ENCODE peak calls at places on chromosomes 5 and 9, in nine cellular contexts. I, G, Z, Q, E, T, D, C and M are unnamed samples. For H3K36me3, the result is how much of the 10 kb centered on the place peaks cover.

GRCh38 chr9:127935765-127936221 is 1.9 kb downstream of the DPM2 start:
- DNase-seq in C (no peak), Z (no peak), G (peak), T (no peak), I (no peak), E (peak), D (no peak), Q (no peak), M (no peak)

GRCh38 chr5:95958308-95959014 is 3.2 kb downstream of the ELL2 start:
- DNase-seq in E (no peak), C (peak), G (peak), Z (peak), D (peak), T (no peak), Q (no peak), I (no peak), M (no peak)

GRCh38 chr5:83430130-83431010 is 41.2 kb upstream of the VCAN start:
- DNase-seq in Z (peak), G (peak), E (peak), Q (peak), I (peak), C (peak), D (peak), T (peak), M (peak)

GRCh38 chr9:76655121-76655531 is 109.1 kb upstream of the PCA3 start:
- DNase-seq in Z (no peak), D (no peak), E (no peak), G (no peak), I (no peak), T (no peak), Q (no peak), C (no peak), M (no peak)

GRCh38 chr5:15852217-15852616 is 327.4 kb downstream of the MARCHF11 start:
- DNase-seq in G (no peak), C (no peak), I (no peak), T (no peak), Q (no peak), D (no peak), Z (no peak), E (no peak), M (no peak)

GRCh38 chr5:1973391-1974013 is 90.8 kb upstream of the IRX4 start:
- DNase-seq in G (no peak), D (peak), Q (peak), C (no peak), I (no peak), Z (no peak), E (no peak), T (no peak), M (no peak)

GRCh38 chr5:74580729-74581110 is 59.8 kb downstream of the ENC1 start:
- DNase-seq in T (no peak), Z (no peak), D (no peak), E (no peak), Q (no peak), C (no peak), G (no peak), I (no peak), M (no peak)

GRCh38 chr5:150412319-150413175 is at the start of gene CD74:
- DNase-seq in C (peak), E (peak), D (peak), T (peak), I (peak), Q (peak), G (peak), Z (peak), M (peak)

GRCh38 chr9:97491216-97491999 is 10.1 kb upstream of the TMOD1 start:
- DNase-seq in G (no peak), Q (no peak), C (no peak), D (no peak), E (no peak), Z (no peak), I (no peak), T (no peak), M (no peak)

GRCh38 chr9:133127340-133127981 is 6.4 kb upstream of the RALGDS start:
- DNase-seq in Q (no peak), C (peak), G (no peak), E (no peak), T (no peak), D (peak), I (no peak), Z (no peak), M (peak)

GRCh38 chr5:9350301-9350797 is 195.5 kb downstream of the SEMA5A start:
- DNase-seq in I (no peak), Z (peak), E (no peak), C (no peak), T (no peak), D (no peak), Q (no peak), G (peak), M (no peak)

GRCh38 chr5:68849906-68850305 is 243.9 kb upstream of the SLC30A5 start:
- DNase-seq in Q (no peak), I (no peak), Z (no peak), C (no peak), D (no peak), E (no peak), T (no peak), G (no peak), M (no peak)

GRCh38 chr5:159849437-159850191 is 66.7 kb upstream of the ADRA1B start:
- DNase-seq in Z (peak), I (no peak), G (peak), D (peak), C (no peak), T (no peak), E (no peak), Q (no peak), M (peak)

GRCh38 chr9:131217321-131218031 is 58.8 kb downstream of the FAM78A start:
- DNase-seq in D (no peak), I (no peak), Z (no peak), G (no peak), Q (no peak), E (no peak), C (no peak), T (no peak), M (no peak)

GRCh38 chr5:52685621-52686370 is 101.9 kb upstream of the ITGA1 start:
- DNase-seq in G (no peak), D (peak), Q (no peak), Z (peak), T (no peak), I (no peak), C (no peak), E (no peak), M (no peak)

GRCh38 chr5:34717426-34718327 is 61.5 kb downstream of the RAI14 start:
- DNase-seq in Z (peak), I (no peak), D (peak), G (peak), E (no peak), Q (no peak), C (no peak), T (no peak), M (peak)

GRCh38 chr5:172646716-172647285 is 5.7 kb downstream of the NEURL1B start:
- DNase-seq in Q (peak), D (no peak), I (no peak), E (peak), Z (no peak), C (no peak), G (peak), T (no peak), M (no peak)

GRCh38 chr5:132746592-132747063 is 598 bp upstream of the CCNI2 start:
- DNase-seq in I (no peak), T (no peak), D (no peak), E (no peak), C (no peak), G (no peak), Z (no peak), Q (no peak), M (peak)

GRCh38 chr5:17217421-17218352 is at the start of gene BASP1:
- DNase-seq in G (peak), E (no peak), C (peak), D (peak), Z (peak), Q (peak), T (peak), I (peak), M (peak)

GRCh38 chr5:65326912-65327311 is 154.8 kb downstream of the ADAMTS6 start:
- DNase-seq in G (peak), Q (no peak), D (no peak), Z (peak), C (no peak), T (no peak), I (no peak), E (no peak), M (no peak)

GRCh38 chr5:178208540-178209227 is 4.4 kb downstream of the HNRNPAB start:
- DNase-seq in D (no peak), C (no peak), T (peak), E (no peak), Z (no peak), G (no peak), Q (peak), I (no peak), M (no peak)

GRCh38 chr5:178211095-178212048 is 7.0 kb downstream of the HNRNPAB start:
- DNase-seq in E (no peak), T (peak), I (no peak), Z (no peak), C (no peak), G (no peak), Q (peak), D (no peak), M (no peak)

GRCh38 chr5:178209334-178210072 is 5.2 kb downstream of the HNRNPAB start:
- DNase-seq in Z (no peak), E (no peak), G (no peak), D (no peak), T (peak), I (no peak), C (no peak), Q (peak), M (no peak)

GRCh38 chr5:178207917-178208280 is 3.6 kb downstream of the HNRNPAB start:
- DNase-seq in T (no peak), E (no peak), D (no peak), Q (peak), G (no peak), Z (no peak), C (no peak), I (no peak), M (no peak)

GRCh38 chr5:178210073-178210526 is 5.8 kb downstream of the HNRNPAB start:
- DNase-seq in D (no peak), E (no peak), I (no peak), Z (no peak), G (no peak), C (no peak), Q (peak), T (peak), M (no peak)
- H3K36me3 ChIP-seq in D (half or more), E (half or more), I (under half), Z (half or more), G (half or more), C (under half), Q (half or more), T (half or more), M (half or more)

GRCh38 chr5:115264786-115265185 is 2.1 kb upstream of the PGGT1B start:
- DNase-seq in T (no peak), G (no peak), I (no peak), Z (no peak), E (no peak), D (no peak), Q (peak), C (no peak), M (no peak)

GRCh38 chr5:115265220-115265619 is 2.5 kb upstream of the PGGT1B start:
- DNase-seq in I (no peak), G (no peak), C (no peak), Q (peak), Z (no peak), T (no peak), E (no peak), D (no peak), M (no peak)

GRCh38 chr5:115260248-115260647 is 2.4 kb downstream of the PGGT1B start:
- DNase-seq in C (no peak), I (no peak), E (no peak), G (no peak), D (peak), Z (no peak), Q (no peak), T (no peak), M (no peak)

GRCh38 chr5:115262405-115263247 is at the start of gene PGGT1B:
- DNase-seq in C (peak), E (peak), Z (peak), G (peak), D (peak), I (peak), T (peak), Q (peak), M (peak)

DNA sequence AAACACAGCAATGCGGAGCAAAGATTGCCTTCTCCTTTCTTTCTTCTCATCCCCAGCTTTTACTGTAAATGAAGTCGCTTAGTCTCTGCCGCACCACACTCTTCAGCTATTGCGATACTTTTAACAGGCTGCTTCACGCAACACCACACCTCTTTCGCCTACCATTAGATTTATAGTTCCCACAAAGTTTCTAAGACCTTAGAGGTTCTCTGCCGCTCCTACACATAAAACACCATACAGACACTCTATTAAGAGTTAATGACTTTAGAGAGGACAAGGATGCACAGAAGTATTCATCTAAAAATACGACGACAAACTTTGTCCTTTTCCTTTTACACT is 642 bp downstream of the PGGT1B start:
- DNase-seq in G (peak), I (no peak), T (no peak), D (peak), Z (peak), E (peak), C (no peak), Q (no peak), M (no peak)
- H3K27ac ChIP-seq in G (peak), I (no peak), T (peak), D (peak), Z (peak), E (peak), C (peak), Q (peak), M (peak)

GRCh38 chr9:37215456-37216229 is 95.3 kb downstream of the ZCCHC7 start:
- DNase-seq in C (no peak), D (peak), T (no peak), Q (no peak), G (peak), I (no peak), Z (peak), E (no peak), M (no peak)
- H3K36me3 ChIP-seq in C (under half), D (under half), T (under half), Q (under half), G (under half), I (under half), Z (under half), E (under half), M (under half)

GRCh38 chr5:131684595-131684994 is 49.6 kb upstream of the RAPGEF6 start:
- DNase-seq in T (no peak), D (no peak), Q (no peak), Z (no peak), I (no peak), E (no peak), G (no peak), C (no peak), M (no peak)
- H3K27ac ChIP-seq in T (no peak), D (no peak), Q (no peak), Z (no peak), I (no peak), E (no peak), G (no peak), C (no peak), M (no peak)

GRCh38 chr9:69213647-69214046 is 39.6 kb downstream of the TJP2 start:
- DNase-seq in Z (no peak), D (no peak), I (no peak), G (no peak), E (no peak), Q (no peak), C (no peak), T (no peak), M (peak)

GRCh38 chr9:69221036-69221435 is 47.0 kb downstream of the TJP2 start:
- DNase-seq in Q (no peak), T (no peak), E (no peak), I (no peak), Z (no peak), D (no peak), G (no peak), C (no peak), M (no peak)

GRCh38 chr9:69215774-69216482 is 41.9 kb downstream of the TJP2 start:
- DNase-seq in C (no peak), Q (no peak), D (no peak), E (peak), T (no peak), I (no peak), G (no peak), Z (no peak), M (no peak)

GRCh38 chr9:69214939-69215338 is 40.9 kb downstream of the TJP2 start:
- DNase-seq in Z (no peak), D (no peak), C (no peak), E (no peak), G (no peak), Q (no peak), T (no peak), I (no peak), M (no peak)

DNA sequence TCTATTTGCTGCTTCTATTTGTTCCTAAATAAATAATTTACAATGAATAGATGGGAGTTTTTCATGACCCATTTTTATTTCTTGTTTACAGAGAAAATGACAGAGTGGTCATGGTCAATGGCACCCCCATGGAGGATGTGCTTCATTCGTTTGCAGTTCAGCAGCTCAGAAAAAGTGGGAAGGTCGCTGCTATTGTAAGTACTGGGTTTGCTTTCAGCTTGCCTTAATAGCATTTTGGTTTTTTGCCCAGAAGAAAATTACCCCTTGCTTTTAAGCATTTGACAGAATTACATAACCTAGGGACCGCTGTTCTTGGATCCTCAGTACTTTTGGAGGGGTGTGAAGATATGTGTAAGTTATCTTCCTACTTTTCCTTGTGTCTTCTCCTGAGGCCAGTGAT is 44.1 kb downstream of the TJP2 start:
- DNase-seq in T (no peak), C (no peak), Q (no peak), D (no peak), I (no peak), E (no peak), G (no peak), Z (no peak), M (no peak)
- H3K36me3 ChIP-seq in T (under half), C (under half), Q (under half), D (under half), I (under half), E (under half), G (under half), Z (under half), M (under half)

GRCh38 chr5:78589928-78590327 is 58.6 kb downstream of the LHFPL2 start:
- DNase-seq in E (no peak), Z (no peak), D (no peak), C (no peak), G (no peak), Q (no peak), T (no peak), I (no peak), M (no peak)
- H3K27ac ChIP-seq in E (no peak), Z (peak), D (no peak), C (no peak), G (no peak), Q (no peak), T (no peak), I (no peak), M (no peak)

GRCh38 chr9:121150188-121150587 is 51.5 kb downstream of the RAB14 start:
- DNase-seq in T (no peak), Q (no peak), Z (no peak), G (no peak), E (no peak), C (no peak), D (no peak), I (no peak), M (no peak)

GRCh38 chr9:121157939-121158338 is 43.7 kb downstream of the RAB14 start:
- DNase-seq in E (no peak), C (no peak), G (no peak), I (no peak), T (no peak), Q (no peak), D (no peak), Z (no peak), M (no peak)

GRCh38 chr9:121156263-121156731 is 45.4 kb downstream of the RAB14 start:
- DNase-seq in Q (no peak), I (no peak), C (no peak), T (peak), D (peak), G (peak), E (no peak), Z (peak), M (no peak)

GRCh38 chr9:121153642-121154041 is 48.0 kb downstream of the RAB14 start:
- DNase-seq in G (no peak), C (no peak), Z (peak), T (no peak), D (no peak), I (no peak), Q (no peak), E (peak), M (no peak)

GRCh38 chr9:121154782-121155181 is 46.9 kb downstream of the RAB14 start:
- DNase-seq in Q (no peak), T (no peak), E (peak), I (no peak), C (no peak), G (peak), Z (peak), D (peak), M (no peak)
- H3K36me3 ChIP-seq in Q (under half), T (half or more), E (half or more), I (under half), C (under half), G (under half), Z (under half), D (under half), M (under half)

DNA sequence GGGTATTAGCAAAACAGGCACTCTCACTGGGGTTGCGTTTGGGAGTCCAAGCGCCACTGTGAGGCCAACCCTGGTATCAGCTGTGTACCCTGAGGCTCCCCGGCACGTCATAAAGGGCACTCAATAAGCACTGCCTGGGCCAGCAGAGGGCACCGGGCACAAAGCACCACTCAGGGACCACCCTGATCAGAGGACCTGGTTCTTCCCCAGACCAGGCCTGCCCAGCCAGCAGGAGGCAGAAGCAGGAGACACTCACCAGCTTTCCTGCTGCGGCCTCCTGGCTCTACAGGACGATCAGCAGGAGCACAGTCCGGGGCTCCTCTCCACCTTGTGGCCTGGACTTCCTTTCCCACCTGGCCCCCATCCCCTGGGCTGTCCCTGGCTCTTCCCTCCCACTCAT is 12.6 kb downstream of the MGAT1 start:
- DNase-seq in Q (peak), E (no peak), C (peak), D (no peak), I (no peak), T (peak), G (no peak), Z (peak), M (no peak)
- H3K27ac ChIP-seq in Q (peak), E (no peak), C (peak), D (no peak), I (no peak), T (no peak), G (no peak), Z (no peak), M (no peak)

GRCh38 chr9:394347-395052 is 179.8 kb downstream of the DOCK8 start:
- DNase-seq in Q (no peak), D (no peak), C (no peak), I (no peak), T (no peak), G (no peak), E (no peak), Z (no peak), M (no peak)
- H3K36me3 ChIP-seq in Q (half or more), D (under half), C (under half), I (under half), T (under half), G (under half), E (half or more), Z (under half), M (under half)